ENCODE peak calls at places on chromosomes 13 and 19, in five cellular contexts. H, G, Z, X and V are unnamed samples.

GRCh38 chr19:45059258-45059965 is 16.9 kb downstream of the ZNF296 start:
- DNase-seq in H (peak; percentile 82), G (peak; percentile 82), Z (peak; percentile 89), X (peak; percentile 73), V (peak; percentile 96)

GRCh38 chr13:102870677-102871415 is 25.0 kb downstream of the ERCC5 start:
- DNase-seq in H (peak; percentile 77), G (peak; percentile 57), Z (peak; percentile 86), X (peak; percentile 63), V (peak; percentile 83)

GRCh38 chr13:113551081-113552000 is 33.2 kb upstream of the TFDP1 start:
- DNase-seq in H (no peak), G (no peak), Z (no peak), X (no peak), V (no peak)

GRCh38 chr13:106464076-106464475 is 71.4 kb downstream of the EFNB2 start:
- DNase-seq in H (no peak), G (no peak), Z (no peak), X (no peak), V (no peak)

GRCh38 chr13:42333613-42334328 is 61.8 kb downstream of the AKAP11 start:
- DNase-seq in H (peak; percentile 42), G (peak; percentile 54), Z (peak; percentile 43), X (peak; percentile 62), V (peak; percentile 80)

GRCh38 chr19:41994521-41994971 is 516 bp upstream of the ATP1A3 start:
- DNase-seq in H (no peak), G (no peak), Z (no peak), X (no peak), V (no peak)

GRCh38 chr13:25584975-25585374 is 213.2 kb downstream of the ATP8A2 start:
- DNase-seq in H (no peak), G (no peak), Z (no peak), X (no peak), V (no peak)

GRCh38 chr13:22801402-22802003 is 379.3 kb upstream of the SGCG start:
- DNase-seq in H (peak; percentile 34), G (no peak), Z (peak; percentile 15), X (no peak), V (peak; percentile 56)

GRCh38 chr13:39016789-39017188 is 21.1 kb downstream of the PROSER1 start:
- DNase-seq in H (peak; percentile 38), G (peak; percentile 16), Z (peak; percentile 51), X (peak; percentile 43), V (peak; percentile 65)

GRCh38 chr19:46984077-46985010 is 35.3 kb upstream of the NPAS1 start:
- DNase-seq in H (peak; percentile 48), G (no peak), Z (peak; percentile 49), X (peak; percentile 38), V (no peak)

GRCh38 chr19:5011476-5012238 is 42.7 kb downstream of the KDM4B start:
- DNase-seq in H (no peak), G (no peak), Z (no peak), X (no peak), V (no peak)

GRCh38 chr19:9362905-9363304 is at the start of gene ZNF177:
- DNase-seq in H (peak; percentile 19), G (no peak), Z (no peak), X (no peak), V (peak; percentile 53)

GRCh38 chr13:32314968-32315254 is 252 bp downstream of the ZAR1L start:
- DNase-seq in H (peak; percentile 81), G (peak; percentile 6), Z (peak; percentile 66), X (peak; percentile 5), V (peak; percentile 85)

GRCh38 chr19:34880034-34880433 is 46.7 kb upstream of the ZNF30 start:
- DNase-seq in H (no peak), G (no peak), Z (no peak), X (no peak), V (no peak)

GRCh38 chr13:81760316-81760715 is 1419.4 kb upstream of the SPRY2 start:
- DNase-seq in H (no peak), G (no peak), Z (no peak), X (peak; percentile 35), V (no peak)

GRCh38 chr13:59230484-59231264 is 933.1 kb downstream of the DIAPH3 start:
- DNase-seq in H (no peak), G (no peak), Z (no peak), X (no peak), V (no peak)

GRCh38 chr13:113122571-113123225 is at the start of gene F10:
- DNase-seq in H (peak; percentile 78), G (no peak), Z (peak; percentile 92), X (no peak), V (peak; percentile 68)

DNA sequence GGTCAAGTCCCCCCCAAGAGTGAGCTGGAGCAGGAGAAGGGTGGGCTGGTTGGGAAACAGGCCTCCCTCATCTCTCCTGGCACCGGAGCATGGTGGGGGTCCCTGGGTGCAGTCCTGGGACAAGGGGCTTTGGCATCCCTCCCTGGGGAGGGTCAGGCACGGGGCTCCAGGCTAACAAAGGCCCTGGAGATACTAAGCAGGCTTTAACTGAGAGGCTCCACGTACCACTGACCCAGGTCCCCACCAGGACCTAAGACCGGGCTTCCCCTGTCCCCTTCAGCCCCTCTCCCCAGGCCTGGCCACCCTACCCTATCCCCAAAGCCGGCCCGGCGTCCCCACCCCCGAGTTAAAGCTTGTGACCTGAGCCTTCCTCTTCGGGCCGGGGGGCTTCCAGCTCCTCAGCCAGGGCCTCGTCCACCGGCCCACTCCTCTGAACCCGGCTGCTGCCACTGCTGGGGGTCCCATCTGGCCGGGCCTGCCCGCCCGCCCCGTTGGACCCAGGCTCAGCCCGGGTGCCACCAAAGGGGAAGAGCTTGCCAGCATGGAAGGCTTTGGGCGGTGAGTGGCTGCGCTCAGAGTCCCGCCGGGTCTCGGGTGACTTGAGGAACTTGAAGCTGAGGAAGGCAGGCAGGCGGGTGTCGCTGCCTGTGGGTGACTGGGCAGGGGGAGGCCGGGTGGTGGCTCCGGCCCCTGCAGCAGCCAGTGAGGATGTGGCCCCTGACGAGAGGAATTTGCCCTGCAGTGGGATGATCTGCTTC is 10.1 kb downstream of the ANO8 start:
- DNase-seq in H (no peak), G (no peak), Z (peak; percentile 5), X (no peak), V (no peak)
- TF ChIP-seq EZH2 in H (no peak), G (no peak), Z (no peak), X (no peak), V (no peak)

GRCh38 chr19:57888107-57888493 is 737 bp downstream of the ZNF814 start:
- DNase-seq in H (peak; percentile 43), G (no peak), Z (no peak), X (no peak), V (peak; percentile 45)
- TF ChIP-seq EZH2phosphoT487 in H (no peak), G (no peak), Z (no peak), X (no peak), V (no peak)

GRCh38 chr13:51058461-51059167 is 52.5 kb downstream of the C13orf42 start:
- DNase-seq in H (no peak), G (no peak), Z (no peak), X (no peak), V (peak; percentile 75)
- H3K27ac ChIP-seq in H (no peak overlapping the region), G (no peak overlapping the region), Z (no peak overlapping the region), X (no peak overlapping the region), V (no peak overlapping the region)

GRCh38 chr19:48396871-48397176 is 3.4 kb downstream of the GRIN2D start:
- DNase-seq in H (no peak), G (no peak), Z (no peak), X (no peak), V (no peak)

GRCh38 chr19:48397636-48398328 is 4.3 kb downstream of the GRIN2D start:
- DNase-seq in H (peak; percentile 45), G (no peak), Z (no peak), X (no peak), V (no peak)

GRCh38 chr19:48397263-48397635 is 3.8 kb downstream of the GRIN2D start:
- DNase-seq in H (no peak), G (no peak), Z (no peak), X (no peak), V (no peak)

GRCh38 chr19:48400018-48400742 is 6.7 kb downstream of the GRIN2D start:
- DNase-seq in H (peak; percentile 95), G (no peak), Z (peak; percentile 70), X (peak; percentile 41), V (peak; percentile 99)

GRCh38 chr19:48398329-48399235 is 5.1 kb downstream of the GRIN2D start:
- DNase-seq in H (peak; percentile 93), G (peak; percentile 91), Z (peak; percentile 90), X (peak; percentile 68), V (peak; percentile 97)
- TF ChIP-seq EZH2 in H (no peak), G (no peak), Z (no peak), X (no peak), V (no peak)

DNA sequence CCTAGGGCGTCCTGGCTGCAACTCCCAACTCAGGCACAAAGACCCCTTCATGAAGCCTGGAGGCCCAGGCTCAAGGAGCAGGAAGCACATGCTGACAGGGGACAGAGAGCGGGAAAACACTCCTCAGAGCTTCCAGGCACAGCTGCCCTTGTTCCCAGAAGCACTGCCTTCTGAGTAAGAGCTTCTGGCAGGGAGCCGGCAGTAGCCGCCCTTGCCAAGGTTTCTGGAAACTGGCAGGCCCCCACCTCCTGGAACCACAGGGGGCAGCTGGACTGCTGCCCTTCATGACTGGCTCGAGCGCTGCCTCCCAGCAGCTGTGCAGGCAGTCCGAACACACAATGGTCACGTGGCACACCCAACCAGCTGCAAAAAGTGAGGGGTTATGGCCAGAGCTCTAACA is 33.6 kb upstream of the EPHX3 start:
- DNase-seq in H (peak; percentile 94), G (no peak), Z (peak; percentile 67), X (peak; percentile 76), V (no peak)
- TF ChIP-seq EZH2phosphoT487 in H (no peak), G (no peak), Z (no peak), X (no peak), V (no peak)

DNA sequence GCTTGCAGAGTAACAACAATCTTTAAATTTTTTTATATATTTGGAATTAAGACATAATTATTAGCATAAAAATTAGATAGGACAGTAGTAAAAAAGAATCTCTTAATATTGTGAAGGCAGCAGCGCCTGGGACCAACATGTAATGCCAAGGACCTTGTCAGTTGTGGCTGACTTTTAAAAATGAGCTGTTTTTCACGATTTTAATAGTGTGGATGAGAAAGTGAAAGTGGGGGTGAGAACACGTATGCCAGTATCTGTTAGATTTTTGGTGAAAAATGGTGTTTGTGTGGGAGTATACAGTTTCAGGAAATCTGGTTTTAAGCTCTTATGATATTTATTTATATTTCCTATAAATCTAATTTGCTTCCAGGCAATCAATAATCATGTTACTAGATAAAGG is 125.2 kb downstream of the LMO7 start:
- DNase-seq in H (peak; percentile 39), G (no peak), Z (no peak), X (no peak), V (no peak)
- H3K27ac ChIP-seq in H (peak overlapping the region; percentile 67), G (no peak overlapping the region), Z (peak overlapping the region; percentile 95), X (peak overlapping the region; percentile 85), V (no peak overlapping the region)

DNA sequence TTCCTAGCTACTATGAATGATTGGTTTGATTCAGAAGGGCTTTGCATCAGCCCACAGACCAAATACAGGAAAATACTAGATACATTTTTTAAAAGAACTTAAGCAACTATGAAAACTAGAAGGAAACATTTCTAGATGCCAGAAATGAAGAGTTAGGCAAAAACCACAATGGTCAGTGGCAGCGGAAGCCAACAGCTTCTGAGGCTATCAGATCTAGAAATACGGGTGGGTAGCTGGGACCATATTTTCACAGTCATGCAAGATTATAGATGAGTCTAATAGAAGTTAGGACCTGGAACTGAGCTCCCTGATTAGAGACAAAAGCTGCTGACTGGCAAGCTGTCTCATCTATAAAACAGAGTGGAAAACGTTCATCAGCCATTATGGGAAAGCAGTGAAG is 4.7 kb upstream of the TBC1D4 start:
- DNase-seq in H (no peak), G (no peak), Z (no peak), X (no peak), V (no peak)
- TF ChIP-seq EZH2 in H (no peak), G (no peak), Z (no peak), X (no peak), V (no peak)